ENCODE peak calls at places on chromosomes 4 and X, in eight cellular contexts. F, W, N, G, I, V, C and M are unnamed samples.
A peak's percentile ranks its signal among the peaks of the same experiment; 100 is the strongest.

GRCh38 chrX:154373340-154374306 is 811 bp downstream of the FLNA start:
- DNase-seq in G (peak; percentile 88), I (peak; percentile 85), N (no peak), C (no peak), V (peak; percentile 84), W (peak; percentile 52), F (no peak), M (no peak)

GRCh38 chr4:81142744-81143143 is 72.3 kb downstream of the PRKG2 start:
- DNase-seq in W (peak; percentile 14), F (no peak), N (no peak), I (peak; percentile 57), C (no peak), V (peak; percentile 85), G (no peak), M (no peak)

GRCh38 chr4:71367546-71367945 is 28.7 kb downstream of the SLC4A4 start:
- DNase-seq in V (no peak), F (no peak), G (no peak), N (no peak), C (no peak), I (no peak), W (no peak), M (no peak)

GRCh38 chr4:113683143-113683542 is 78.4 kb downstream of the CAMK2D start:
- DNase-seq in V (no peak), N (peak; percentile 67), I (peak; percentile 45), C (no peak), F (peak; percentile 92), G (no peak), W (no peak), M (peak; percentile 49)

GRCh38 chr4:26878729-26879415 is 18.2 kb downstream of the STIM2 start:
- DNase-seq in C (no peak), G (no peak), I (peak; percentile 75), N (no peak), W (peak; percentile 40), F (peak; percentile 40), V (no peak), M (no peak)

GRCh38 chr4:147581601-147582350 is 35.4 kb upstream of the TMEM184C start:
- DNase-seq in C (no peak), I (no peak), G (no peak), F (no peak), N (no peak), V (peak; percentile 51), W (no peak), M (no peak)

GRCh38 chr4:32117696-32118095 is 1397.5 kb downstream of the PCDH7 start:
- DNase-seq in N (no peak), F (no peak), W (no peak), I (peak; percentile 14), V (no peak), C (no peak), G (peak; percentile 4), M (no peak)

GRCh38 chrX:155056877-155057792 is 13.8 kb downstream of the CMC4 start:
- DNase-seq in G (peak; percentile 82), C (peak; percentile 65), V (peak; percentile 85), N (peak; percentile 51), F (peak; percentile 60), I (peak; percentile 70), W (peak; percentile 43), M (peak; percentile 47)

GRCh38 chrX:341541-342101 is 23.0 kb upstream of the GTPBP6 start:
- DNase-seq in F (no peak), N (no peak), W (no peak), V (no peak), I (no peak), C (peak; percentile 35), G (no peak), M (no peak)

GRCh38 chrX:2819345-2820130 is 9.2 kb upstream of the GYG2 start:
- DNase-seq in N (peak; percentile 26), F (peak; percentile 20), V (peak; percentile 42), I (peak; percentile 27), C (no peak), G (peak; percentile 45), W (peak; percentile 21), M (peak; percentile 51)

GRCh38 chr4:53536328-53536727 is 55.0 kb downstream of the LNX1 start:
- DNase-seq in N (no peak), G (no peak), W (no peak), I (no peak), V (no peak), C (no peak), F (no peak), M (no peak)

GRCh38 chrX:9356846-9357245 is 108.0 kb upstream of the TBL1X start:
- DNase-seq in N (no peak), W (no peak), C (no peak), V (no peak), I (no peak), G (no peak), F (no peak), M (no peak)

GRCh38 chr4:17639136-17639535 is 24.7 kb downstream of the MED28 start:
- DNase-seq in V (no peak), N (no peak), C (no peak), G (no peak), I (no peak), F (no peak), W (no peak), M (no peak)

GRCh38 chr4:48139688-48140087 is 5.6 kb upstream of the TXK start:
- DNase-seq in C (no peak), W (no peak), F (peak; percentile 48), G (no peak), V (peak; percentile 28), N (no peak), I (no peak), M (no peak)
- TF ChIP-seq CTCF in C (no peak), W (no peak), F (no peak), G (no peak), V (no peak), N (no peak), I (no peak), M (no peak)

DNA sequence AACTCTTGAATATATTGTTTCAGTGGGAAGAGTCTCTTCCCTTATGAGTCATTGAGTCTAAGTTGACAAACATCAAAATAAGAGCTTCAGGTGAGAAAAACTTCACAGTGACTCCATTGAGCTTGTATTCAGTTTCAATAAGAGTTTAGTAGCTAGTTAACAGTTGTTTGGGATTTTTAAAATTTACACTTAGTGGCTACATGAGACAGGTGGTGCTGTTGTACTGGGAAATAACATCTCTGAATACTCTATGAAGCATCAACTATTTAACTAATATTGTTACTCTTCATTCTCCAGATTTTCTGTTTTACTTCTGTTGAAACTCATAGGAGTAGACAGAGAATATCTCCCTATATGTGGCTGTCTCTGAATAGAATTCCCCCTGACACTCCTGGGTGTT is 1609.1 kb downstream of the C4orf33 start:
- DNase-seq in N (no peak), G (no peak), F (no peak), W (peak; percentile 8), C (no peak), I (peak; percentile 40), V (no peak), M (no peak)
- TF ChIP-seq CTCF in N (no peak), G (no peak), F (no peak), W (no peak), C (no peak), I (no peak), V (no peak), M (no peak)

GRCh38 chrX:83004012-83004411 is 504.1 kb upstream of the POU3F4 start:
- DNase-seq in F (no peak), N (no peak), G (no peak), W (no peak), C (no peak), V (no peak), I (no peak), M (no peak)

DNA sequence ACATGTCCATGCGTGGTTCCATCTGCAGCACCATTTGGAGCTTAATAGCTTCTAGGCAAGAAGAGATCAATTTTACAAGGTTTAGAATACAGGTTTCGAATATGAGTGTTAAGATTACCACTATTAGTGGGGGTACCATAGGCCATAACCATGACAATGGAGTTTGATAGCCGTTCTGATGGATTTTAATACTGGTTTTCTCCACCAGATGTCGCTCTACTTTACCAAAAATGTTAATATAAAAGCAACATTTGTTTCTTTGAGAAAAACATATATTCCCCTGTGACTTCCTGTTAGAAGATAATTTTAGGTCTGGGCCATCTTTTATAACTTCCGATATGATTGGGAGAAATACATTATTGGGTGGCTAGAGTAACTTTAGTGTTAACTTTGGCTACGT is 499.7 kb upstream of the POU3F4 start:
- DNase-seq in W (no peak), N (no peak), I (peak; percentile 0), V (no peak), F (no peak), C (no peak), G (peak; percentile 1), M (no peak)
- TF ChIP-seq CTCF in W (peak; percentile 16), N (peak; percentile 23), I (peak; percentile 20), V (peak; percentile 25), F (peak; percentile 38), C (peak; percentile 60), G (peak; percentile 16), M (peak; percentile 36)

DNA sequence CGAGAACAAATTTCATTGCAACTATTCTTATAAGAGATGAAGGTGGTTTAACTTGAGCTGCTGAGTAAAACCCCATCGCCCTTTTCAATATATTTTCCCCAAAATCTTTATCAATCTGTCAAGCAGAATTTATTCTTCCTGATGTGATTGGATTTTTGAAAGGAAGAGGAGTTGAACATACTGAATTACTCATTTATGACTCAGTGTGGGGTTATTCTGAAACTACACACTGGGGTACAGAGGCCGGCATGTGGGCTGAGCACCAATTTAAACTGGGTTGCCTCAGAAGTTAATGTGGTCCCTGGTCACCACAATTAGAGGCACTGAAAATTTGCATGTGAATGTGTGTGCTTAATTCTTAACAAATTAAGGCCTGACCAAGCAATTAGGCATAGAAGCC is 170.7 kb downstream of the IL15 start:
- DNase-seq in I (peak; percentile 36), N (no peak), G (no peak), C (no peak), W (peak; percentile 45), V (no peak), F (peak; percentile 3), M (no peak)
- TF ChIP-seq CTCF in I (no peak), N (no peak), G (no peak), C (no peak), W (no peak), V (no peak), F (no peak), M (no peak)

DNA sequence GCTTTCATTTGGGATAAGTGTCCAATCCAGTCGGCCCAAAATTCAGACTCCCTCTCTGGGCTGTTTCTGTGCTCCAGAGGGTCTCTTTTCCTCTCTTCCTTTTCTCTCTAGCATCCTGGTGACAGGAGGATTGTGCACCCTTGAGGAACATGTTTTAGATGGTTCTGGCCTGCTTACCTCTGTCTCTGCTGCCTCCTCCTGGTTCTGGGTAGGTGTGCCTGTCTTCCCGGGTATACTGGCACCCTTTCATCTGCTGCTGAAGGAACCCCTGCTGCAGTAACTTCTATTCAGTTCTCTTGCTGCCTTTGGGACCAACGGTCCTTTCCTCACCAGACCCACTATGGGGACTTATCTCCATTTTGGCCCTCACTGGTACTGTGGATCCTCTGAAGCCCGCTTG is 53.2 kb downstream of the HMGB2 start:
- DNase-seq in G (no peak), V (no peak), W (no peak), C (no peak), F (no peak), I (no peak), N (no peak), M (no peak)
- TF ChIP-seq CTCF in G (no peak), V (no peak), W (no peak), C (no peak), F (no peak), I (no peak), N (no peak), M (no peak)